ENCODE peak calls at places on chromosomes 16 and 17, in six cellular contexts. G is tibial nerve; R is ovary; H is effector memory CD4-positive, alpha-beta T cell; Z is OCI-LY7; V is CD4-positive, alpha-beta memory T cell. J is an unnamed sample.

GRCh38 chr16:82753821-82754220 is 127.1 kb downstream of the CDH13 start:
- DNase-seq in G (no peak), R (no peak), H (no peak), Z (no peak), V (no peak), J (no peak)

GRCh38 chr16:61024180-61024900 is 1011.9 kb downstream of the CDH8 start:
- DNase-seq in G (no peak), R (no peak), H (no peak), Z (no peak), V (no peak), J (no peak)

GRCh38 chr17:57114085-57114673 is 29.1 kb downstream of the AKAP1 start:
- DNase-seq in G (peak), R (peak), H (peak), Z (peak), V (peak), J (no peak)

GRCh38 chr16:3112058-3112880 is at the start of gene ZNF205:
- DNase-seq in G (peak), R (peak), H (no peak), Z (no peak), V (no peak), J (no peak)

GRCh38 chr16:24218299-24218698 is 37.8 kb upstream of the CACNG3 start:
- DNase-seq in G (no peak), R (no peak), H (no peak), Z (no peak), V (no peak), J (no peak)

GRCh38 chr16:28835864-28836760 is 10.0 kb downstream of the TUFM start:
- DNase-seq in G (no peak), R (no peak), H (no peak), Z (no peak), V (no peak), J (no peak)

GRCh38 chr16:10940501-10941079 is 1.7 kb downstream of the DEXI start:
- DNase-seq in G (no peak), R (peak), H (no peak), Z (peak), V (no peak), J (no peak)

GRCh38 chr17:50209472-50210248 is 8.2 kb upstream of the COL1A1 start:
- DNase-seq in G (peak), R (peak), H (no peak), Z (no peak), V (no peak), J (no peak)

GRCh38 chr16:56848056-56848936 is 16.7 kb upstream of the SLC12A3 start:
- DNase-seq in G (no peak), R (peak), H (no peak), Z (no peak), V (no peak), J (no peak)
- H3K27ac ChIP-seq in G (peak), R (peak), H (no peak), Z (peak), V (no peak), J (peak)

DNA sequence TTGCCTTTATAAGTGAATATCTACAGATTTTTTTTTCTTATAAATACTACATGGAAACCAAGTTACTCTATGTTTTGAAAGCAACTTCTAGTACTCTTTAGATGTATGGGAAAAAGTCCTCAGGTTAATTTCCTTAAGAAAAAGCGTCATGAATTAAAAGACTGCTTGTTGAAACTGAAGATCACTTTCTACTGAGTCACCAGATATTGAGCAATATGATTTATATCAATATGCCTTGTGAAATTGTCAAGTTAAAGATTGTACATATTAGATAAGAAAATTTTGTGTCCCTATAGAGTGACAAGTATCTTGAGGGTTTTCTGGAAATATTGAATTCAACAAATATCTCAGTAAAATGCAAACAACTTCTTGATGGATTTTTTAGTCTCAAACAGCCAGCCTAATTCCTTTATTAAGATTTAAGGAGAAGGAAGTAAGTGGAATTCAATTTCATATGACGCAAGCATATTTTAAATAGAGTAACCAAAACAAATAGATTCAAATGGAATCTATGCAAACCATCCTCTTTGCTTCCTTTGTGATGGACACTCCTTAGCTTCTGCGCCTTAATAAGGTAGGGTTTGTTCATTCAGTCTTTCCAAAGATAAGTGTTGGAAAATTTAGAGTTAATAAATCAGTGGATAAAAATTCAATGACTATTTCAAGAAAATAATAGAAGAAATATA is 16.6 kb downstream of the KRT12 start:
- DNase-seq in G (no peak), R (no peak), H (no peak), Z (no peak), V (no peak), J (no peak)
- H3K27ac ChIP-seq in G (no peak), R (no peak), H (no peak), Z (no peak), V (no peak), J (peak)

GRCh38 chr17:63659850-63660249 is 37.6 kb downstream of the MAP3K3 start:
- DNase-seq in G (no peak), R (no peak), H (no peak), Z (no peak), V (no peak), J (no peak)

GRCh38 chr17:63658366-63658765 is 36.1 kb downstream of the MAP3K3 start:
- DNase-seq in G (no peak), R (no peak), H (no peak), Z (no peak), V (no peak), J (no peak)

GRCh38 chr17:63653018-63653417 is 30.8 kb downstream of the MAP3K3 start:
- DNase-seq in G (no peak), R (no peak), H (no peak), Z (no peak), V (no peak), J (no peak)

GRCh38 chr17:63652106-63652505 is 29.9 kb downstream of the MAP3K3 start:
- DNase-seq in G (no peak), R (no peak), H (no peak), Z (no peak), V (no peak), J (no peak)

GRCh38 chr17:63657776-63658175 is 35.6 kb downstream of the MAP3K3 start:
- DNase-seq in G (no peak), R (no peak), H (no peak), Z (no peak), V (no peak), J (no peak)
- H3K27ac ChIP-seq in G (no peak), R (no peak), H (no peak), Z (no peak), V (no peak), J (no peak)

DNA sequence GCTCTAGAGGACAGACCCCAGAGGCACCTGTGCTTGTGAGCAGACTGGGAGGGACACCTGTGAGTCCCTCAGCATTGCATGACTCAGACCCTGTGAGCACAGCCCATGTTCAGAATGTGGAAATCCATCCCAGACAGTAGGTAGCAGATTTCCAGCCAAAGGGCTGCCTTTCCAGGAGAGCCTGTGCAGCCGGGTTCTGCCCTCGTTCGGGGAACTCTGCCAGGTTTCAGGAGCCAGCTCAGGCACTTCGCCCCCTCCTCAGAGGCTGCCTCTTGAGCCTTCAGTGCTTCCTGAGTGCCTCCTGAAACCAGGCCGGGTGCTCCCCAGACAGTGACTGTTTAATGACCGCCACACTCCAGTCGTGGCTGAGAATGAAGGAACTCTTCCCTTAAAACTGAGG is 23.3 kb upstream of the SDR42E2 start:
- DNase-seq in G (no peak), R (no peak), H (no peak), Z (no peak), V (no peak), J (no peak)
- H3K27ac ChIP-seq in G (no peak), R (no peak), H (no peak), Z (no peak), V (no peak), J (no peak)

DNA sequence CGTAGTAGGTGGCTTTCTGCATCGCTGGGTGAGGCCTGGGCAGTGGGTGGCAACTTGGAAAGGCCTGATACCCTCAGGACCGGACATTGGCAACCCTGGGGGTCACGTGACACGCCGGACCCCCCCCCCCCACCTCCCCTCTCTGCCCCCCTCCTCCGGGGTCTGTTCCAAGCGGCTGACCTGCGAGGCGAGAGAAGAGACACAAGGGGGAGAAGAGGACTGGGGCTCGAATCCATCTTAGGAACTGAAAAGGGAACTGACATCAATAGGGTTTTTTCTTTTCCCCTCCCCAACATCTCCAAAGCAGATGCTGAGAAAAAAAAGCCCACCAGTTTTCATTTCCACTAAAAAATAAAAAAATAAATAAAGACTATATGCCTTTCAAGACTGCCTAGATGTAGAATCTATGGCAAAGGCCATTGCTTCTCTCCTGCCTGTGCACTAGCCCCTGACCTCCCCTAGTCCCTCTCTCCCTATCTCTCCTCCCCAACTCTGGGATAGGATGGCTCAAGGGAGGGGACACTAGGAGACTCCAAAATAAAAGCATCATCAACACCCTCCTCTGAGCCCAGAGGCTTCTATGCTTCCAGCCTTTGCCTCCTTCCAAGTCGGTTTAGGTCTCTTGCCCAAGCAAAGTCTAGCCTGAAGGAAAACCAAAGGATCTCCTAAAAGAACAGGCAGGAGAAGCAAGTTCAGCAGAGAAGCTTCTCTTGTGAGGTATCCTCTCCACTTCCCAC is 7.7 kb upstream of the HOXB2 start:
- DNase-seq in G (no peak), R (no peak), H (no peak), Z (no peak), V (no peak), J (no peak)
- H3K27ac ChIP-seq in G (no peak), R (no peak), H (no peak), Z (no peak), V (no peak), J (no peak)

GRCh38 chr17:28944862-28945741 is 6.2 kb downstream of the PHF12 start:
- DNase-seq in G (no peak), R (no peak), H (no peak), Z (no peak), V (no peak), J (no peak)
- H3K27ac ChIP-seq in G (peak), R (no peak), H (no peak), Z (no peak), V (peak), J (peak)

DNA sequence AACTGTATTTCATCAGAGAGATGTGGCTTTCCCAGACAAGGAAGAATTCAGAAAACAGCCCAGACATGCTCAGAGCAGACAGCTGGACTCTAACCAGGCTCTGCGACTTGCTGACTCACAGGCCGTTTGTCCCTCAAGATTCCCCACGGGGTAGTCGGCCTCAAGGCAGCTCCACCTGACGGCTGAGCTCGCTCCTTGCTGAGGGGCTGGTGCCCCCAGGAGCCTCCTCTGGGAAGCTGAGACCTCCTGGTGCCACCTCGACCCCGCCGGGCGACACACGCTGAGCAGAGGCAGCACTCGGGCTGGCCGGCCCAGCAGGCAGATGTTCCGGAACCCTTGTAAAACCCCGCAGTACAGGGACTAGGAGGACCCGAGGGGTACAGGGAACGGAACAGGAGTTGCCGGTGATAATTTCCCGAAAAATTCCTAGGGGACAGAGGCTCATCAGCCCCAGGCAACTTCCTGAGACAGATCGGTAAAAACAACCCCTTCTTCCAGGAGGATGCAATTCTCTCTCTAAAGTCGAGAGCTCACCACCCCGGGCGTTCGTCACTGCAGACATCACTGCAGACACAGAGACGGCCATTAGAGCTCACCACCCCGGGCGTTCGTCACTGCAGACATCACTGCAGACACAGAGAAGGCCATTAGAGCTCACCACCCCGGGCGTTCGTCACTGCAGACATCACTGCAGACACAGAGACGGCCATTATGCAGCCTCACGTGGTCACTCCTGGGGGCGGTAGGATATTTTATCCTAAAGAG is 19.9 kb downstream of the RPH3AL start:
- DNase-seq in G (no peak), R (peak), H (no peak), Z (no peak), V (no peak), J (no peak)
- H3K27ac ChIP-seq in G (peak), R (peak), H (no peak), Z (no peak), V (no peak), J (no peak)

GRCh38 chr17:39755550-39756375 is 18.0 kb downstream of the GRB7 start:
- DNase-seq in G (no peak), R (no peak), H (peak), Z (peak), V (peak), J (no peak)
- H3K27ac ChIP-seq in G (peak), R (no peak), H (peak), Z (peak), V (peak), J (no peak)